ENCODE peak calls at places on chromosome X, in six cellular contexts. Z, D, S, C, Y and W are unnamed samples.

GRCh38 chrX:74277320-74277719 is 26.7 kb upstream of the ZCCHC13 start:
- DNase-seq in S (no peak), D (no peak), C (no peak), Y (no peak), Z (no peak), W (no peak)

GRCh38 chrX:9278475-9279270 is 186.2 kb upstream of the TBL1X start:
- DNase-seq in C (no peak), S (no peak), Z (no peak), Y (no peak), D (no peak), W (no peak)

GRCh38 chrX:38806054-38806389 is 4.8 kb downstream of the MID1IP1 start:
- DNase-seq in Y (no peak), S (no peak), Z (peak), C (no peak), D (peak), W (no peak)

GRCh38 chrX:22314211-22314610 is 41.5 kb downstream of the CBLL2 start:
- DNase-seq in C (no peak), Z (no peak), D (no peak), Y (no peak), S (no peak), W (no peak)

GRCh38 chrX:34805951-34806350 is 136.6 kb upstream of the FAM47B start:
- DNase-seq in Y (no peak), Z (no peak), D (no peak), S (no peak), C (no peak), W (no peak)

GRCh38 chrX:119004920-119005524 is 30.6 kb downstream of the LONRF3 start:
- DNase-seq in C (peak), S (peak), Y (peak), D (no peak), Z (peak), W (peak)

GRCh38 chrX:22135171-22135711 is 103.1 kb downstream of the PHEX start:
- DNase-seq in D (no peak), S (no peak), Y (peak), Z (no peak), C (no peak), W (peak)

GRCh38 chrX:68942141-68942540 is 113.3 kb downstream of the EFNB1 start:
- DNase-seq in C (no peak), S (peak), D (no peak), Z (peak), Y (peak), W (peak)

GRCh38 chrX:13898084-13898483 is 81.2 kb upstream of the GPM6B start:
- DNase-seq in Y (peak), D (peak), S (no peak), C (peak), Z (no peak), W (no peak)